ENCODE peak calls at places on chromosomes 2 and 18, in seven cellular contexts. O is A549, F is HL-60, C is left lung, Z is ascending aorta, T is spleen, B is upper lobe of left lung. A is an unnamed sample.

GRCh38 chr18:63409301-63409700 is 13.0 kb downstream of the VPS4B start:
- DNase-seq in O (no peak), F (no peak), C (no peak), Z (no peak), T (no peak), B (no peak), A (no peak)

GRCh38 chr2:128316777-128317185 is 1.9 kb downstream of the HS6ST1 start:
- DNase-seq in O (no peak), F (no peak), C (peak), Z (no peak), T (no peak), B (peak), A (no peak)

GRCh38 chr2:119010336-119010735 is 68.3 kb downstream of the MARCO start:
- DNase-seq in O (no peak), F (no peak), C (no peak), Z (no peak), T (no peak), B (no peak), A (no peak)

GRCh38 chr2:241729868-241730267 is 4.6 kb upstream of the D2HGDH start:
- DNase-seq in O (no peak), F (no peak), C (no peak), Z (no peak), T (no peak), B (no peak), A (no peak)

GRCh38 chr2:64866797-64867196 is 122.4 kb upstream of the SLC1A4 start:
- DNase-seq in O (no peak), F (no peak), C (peak), Z (no peak), T (no peak), B (no peak), A (no peak)

GRCh38 chr2:150144546-150145305 is 342.7 kb downstream of the RND3 start:
- DNase-seq in O (no peak), F (no peak), C (no peak), Z (no peak), T (no peak), B (no peak), A (no peak)

GRCh38 chr18:45760443-45761036 is 36.6 kb downstream of the SLC14A1 start:
- DNase-seq in O (no peak), F (no peak), C (no peak), Z (no peak), T (no peak), B (no peak), A (no peak)

GRCh38 chr2:230661072-230661957 is 51.3 kb upstream of the CAB39 start:
- DNase-seq in O (no peak), F (no peak), C (no peak), Z (no peak), T (no peak), B (no peak), A (no peak)

GRCh38 chr2:101400048-101400447 is 12.7 kb upstream of the CREG2 start:
- DNase-seq in O (no peak), F (no peak), C (no peak), Z (peak), T (no peak), B (peak), A (no peak)

GRCh38 chr2:231800493-231801091 is 14.3 kb downstream of the COPS7B start:
- DNase-seq in O (peak), F (no peak), C (no peak), Z (no peak), T (no peak), B (peak), A (no peak)

GRCh38 chr18:3879114-3879835 is 429.3 kb downstream of the TGIF1 start:
- DNase-seq in O (no peak), F (no peak), C (peak), Z (no peak), T (no peak), B (no peak), A (no peak)

GRCh38 chr2:134241911-134242310 is 12.0 kb upstream of the MGAT5 start:
- DNase-seq in O (no peak), F (no peak), C (no peak), Z (no peak), T (no peak), B (no peak), A (no peak)

GRCh38 chr2:159249955-159250723 is 36.4 kb downstream of the WDSUB1 start:
- DNase-seq in O (no peak), F (peak), C (no peak), Z (peak), T (no peak), B (peak), A (no peak)

GRCh38 chr18:73653251-73653650 is 494.4 kb downstream of the FBXO15 start:
- DNase-seq in O (no peak), F (no peak), C (no peak), Z (no peak), T (no peak), B (no peak), A (no peak)

GRCh38 chr18:7921938-7922587 is 354.9 kb downstream of the PTPRM start:
- DNase-seq in O (peak), F (no peak), C (no peak), Z (no peak), T (no peak), B (no peak), A (no peak)

GRCh38 chr2:109694190-109694589 is 80.0 kb downstream of the SOWAHC start:
- DNase-seq in O (no peak), F (no peak), C (no peak), Z (no peak), T (no peak), B (no peak), A (no peak)
- H3K27ac ChIP-seq in O (no peak), F (no peak), C (peak), Z (peak), T (peak), B (no peak), A (peak)

GRCh38 chr18:75125359-75126331 is 83.3 kb downstream of the PTGR3 start:
- DNase-seq in O (no peak), F (no peak), C (no peak), Z (peak), T (peak), B (no peak), A (no peak)

GRCh38 chr18:75127143-75128021 is 81.6 kb downstream of the PTGR3 start:
- DNase-seq in O (no peak), F (no peak), C (peak), Z (no peak), T (peak), B (no peak), A (no peak)

GRCh38 chr18:75124551-75124950 is 84.4 kb downstream of the PTGR3 start:
- DNase-seq in O (no peak), F (no peak), C (no peak), Z (peak), T (peak), B (no peak), A (no peak)

GRCh38 chr18:75123113-75123512 is 85.8 kb downstream of the PTGR3 start:
- DNase-seq in O (no peak), F (no peak), C (no peak), Z (peak), T (peak), B (no peak), A (no peak)

DNA sequence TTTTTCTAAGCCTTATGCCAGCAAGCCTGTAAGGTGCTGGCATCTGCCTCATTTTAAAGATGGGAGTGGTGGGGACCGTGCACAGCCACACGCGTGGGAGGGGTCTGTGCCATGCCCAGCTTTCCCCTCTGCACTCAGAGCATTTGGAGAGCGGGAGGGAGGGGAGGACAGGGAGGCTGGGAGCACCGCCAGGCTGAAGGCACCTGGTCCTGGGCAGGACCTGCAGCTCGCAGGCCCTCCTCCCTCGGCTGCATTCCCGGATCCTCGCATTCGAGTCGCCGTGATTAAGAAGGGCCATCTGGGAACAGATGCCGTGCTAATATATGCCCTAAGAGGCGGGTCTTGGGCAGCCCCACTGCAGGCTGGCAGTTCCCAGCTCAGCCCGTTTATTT is 84.0 kb downstream of the PTGR3 start:
- DNase-seq in O (no peak), F (no peak), C (no peak), Z (peak), T (peak), B (no peak), A (no peak)
- H3K4me3 ChIP-seq in O (no peak), F (no peak), C (no peak), Z (peak), T (no peak), B (no peak), A (no peak)

DNA sequence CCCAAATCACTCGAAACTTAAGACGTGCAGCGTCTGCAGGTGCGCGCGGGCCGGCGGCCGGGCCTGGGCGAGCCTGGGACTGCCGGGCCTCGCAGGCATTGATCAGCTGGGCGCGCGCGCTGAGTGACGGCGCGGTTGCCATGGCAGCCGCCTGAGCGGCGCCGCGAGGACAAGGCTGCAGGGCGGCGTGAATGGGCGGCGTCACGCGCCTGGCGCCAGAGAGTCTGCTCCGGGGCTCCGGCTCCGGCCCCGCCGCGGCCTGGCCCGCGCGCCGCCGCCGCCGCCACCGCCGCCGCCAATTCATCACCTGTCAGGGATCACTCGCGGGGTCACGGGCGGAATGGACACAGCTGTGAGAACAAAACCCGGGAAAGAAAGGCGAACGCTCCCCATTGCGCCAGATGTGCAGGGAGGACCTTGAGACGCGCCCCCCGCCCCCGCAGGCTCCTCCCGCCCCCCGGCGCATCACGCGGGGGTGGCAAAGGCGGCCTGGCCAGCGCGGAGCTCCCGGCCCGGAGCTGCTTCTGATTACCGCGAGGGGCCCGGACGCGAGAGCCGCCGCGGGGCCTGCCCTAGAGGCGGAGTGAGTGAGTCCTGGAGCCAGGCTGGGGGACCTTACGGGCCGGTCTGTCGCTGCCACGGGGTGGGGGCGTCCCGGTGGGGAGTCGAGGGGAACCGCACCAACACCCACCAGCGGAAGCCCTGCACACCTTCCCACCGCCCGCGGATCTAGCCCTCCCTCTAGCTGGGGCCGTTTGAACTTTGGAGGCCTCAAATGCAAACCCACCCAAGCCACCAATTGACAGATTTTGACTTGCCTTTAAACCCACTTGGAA is 2.9 kb upstream of the ID2 start:
- DNase-seq in O (peak), F (peak), C (peak), Z (peak), T (peak), B (peak), A (no peak)
- TF ChIP-seq CTCF in O (no peak), F (no peak), C (no peak), Z (no peak), T (no peak), B (no peak), A (no peak)

GRCh38 chr2:11746376-11746806 is at the start of gene LPIN1:
- DNase-seq in O (peak), F (peak), C (peak), Z (peak), T (peak), B (peak), A (peak)
- H3K27ac ChIP-seq in O (peak), F (no peak), C (peak), Z (peak), T (peak), B (peak), A (peak)

DNA sequence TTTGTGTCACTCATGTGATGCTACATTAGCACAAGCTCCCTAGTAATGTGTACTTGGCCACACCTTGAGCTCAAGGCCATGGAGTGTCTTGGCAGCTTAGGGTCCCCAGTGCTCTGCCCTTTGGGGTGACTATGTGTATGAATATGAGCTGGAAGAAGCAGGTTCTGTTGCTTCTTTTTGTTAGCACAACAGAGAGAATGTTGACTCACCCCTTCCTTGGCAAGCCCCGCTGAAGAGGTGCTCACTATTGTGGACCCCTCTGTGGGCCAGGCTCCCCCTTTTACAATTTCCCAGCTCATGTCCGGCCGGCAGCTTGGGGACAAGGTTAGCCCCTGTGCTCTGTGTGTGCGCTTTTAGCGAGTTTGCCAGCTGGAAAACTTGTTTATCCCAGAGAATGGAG is 48.1 kb downstream of the DGKD start:
- DNase-seq in O (no peak), F (no peak), C (no peak), Z (peak), T (no peak), B (no peak), A (no peak)
- H3K4me3 ChIP-seq in O (no peak), F (no peak), C (no peak), Z (no peak), T (no peak), B (no peak), A (no peak)

DNA sequence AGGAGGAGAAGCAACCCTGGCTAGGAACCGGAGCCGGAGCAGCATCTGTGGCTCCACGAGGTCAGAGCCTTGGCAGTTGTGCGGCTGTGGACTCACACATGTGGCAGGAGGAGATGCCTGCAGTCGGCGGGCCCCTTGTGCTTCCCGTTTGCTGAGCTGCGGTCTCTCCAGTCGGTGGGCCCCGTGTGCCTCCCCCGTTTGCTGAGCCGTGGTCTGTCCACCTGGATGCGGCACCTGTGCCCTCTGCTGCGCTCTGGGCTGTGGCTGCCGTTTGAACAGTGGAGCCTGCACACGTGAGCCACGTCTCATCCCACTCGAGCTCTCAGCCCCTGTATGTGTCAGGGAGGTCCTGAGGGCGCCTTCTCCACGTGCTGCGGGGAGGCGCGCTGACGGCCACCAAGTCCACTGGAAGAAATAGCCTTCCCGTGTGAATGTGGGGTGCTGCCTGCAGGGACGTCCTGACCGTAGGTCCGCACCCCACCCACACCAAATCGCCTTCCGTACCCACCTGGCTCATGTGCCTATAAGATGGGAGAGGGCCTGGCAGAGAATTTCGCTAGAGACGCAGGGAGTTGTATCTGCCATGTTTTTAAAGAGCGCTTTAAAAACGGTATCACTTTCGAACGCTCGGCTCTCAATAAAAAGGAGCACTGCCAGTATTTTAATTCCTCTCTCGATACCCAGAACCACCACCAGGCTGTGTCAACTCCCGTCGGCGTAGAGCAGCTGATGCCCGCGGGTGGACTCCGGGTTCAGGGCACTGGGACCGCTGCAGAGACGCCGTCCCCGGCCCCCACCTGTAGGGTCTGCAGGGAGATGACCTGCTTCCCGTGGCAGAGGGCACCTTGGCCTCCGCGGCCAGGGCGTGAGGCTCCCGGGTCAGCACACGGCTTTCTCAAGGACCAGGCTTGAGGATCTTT is 117.0 kb downstream of the NFATC1 start:
- DNase-seq in O (no peak), F (no peak), C (peak), Z (peak), T (peak), B (peak), A (no peak)
- TF ChIP-seq CTCF in O (no peak), F (no peak), C (no peak), Z (no peak), T (no peak), B (no peak), A (no peak)

GRCh38 chr2:16625759-16626158 is 39.9 kb downstream of the CYRIA start:
- DNase-seq in O (no peak), F (no peak), C (no peak), Z (no peak), T (no peak), B (no peak), A (no peak)

GRCh38 chr2:16628316-16628715 is 37.3 kb downstream of the CYRIA start:
- DNase-seq in O (no peak), F (no peak), C (no peak), Z (no peak), T (no peak), B (no peak), A (no peak)

GRCh38 chr2:16625201-16625729 is 40.4 kb downstream of the CYRIA start:
- DNase-seq in O (no peak), F (peak), C (peak), Z (no peak), T (peak), B (peak), A (no peak)

GRCh38 chr2:16626997-16627605 is 38.5 kb downstream of the CYRIA start:
- DNase-seq in O (no peak), F (no peak), C (no peak), Z (no peak), T (no peak), B (no peak), A (no peak)

DNA sequence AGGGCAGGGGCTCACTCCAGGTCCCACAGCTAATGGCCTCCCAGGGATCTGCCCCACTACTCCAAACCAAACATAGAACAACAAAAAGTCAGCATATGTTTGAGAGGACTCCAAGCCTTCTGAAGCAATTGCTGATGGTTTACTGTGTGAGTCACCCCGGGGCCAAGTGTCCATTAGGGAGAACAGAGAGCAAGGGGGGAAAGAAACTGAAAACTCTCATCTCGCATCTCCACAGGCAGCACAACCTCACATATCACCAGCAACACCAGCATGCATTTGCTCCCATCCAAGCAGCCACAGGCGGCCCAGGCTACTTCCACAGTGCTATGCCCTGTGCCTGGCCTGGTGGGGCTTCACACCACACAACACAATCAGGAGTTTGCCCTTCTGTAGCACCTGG is 39.1 kb downstream of the CYRIA start:
- DNase-seq in O (no peak), F (no peak), C (no peak), Z (no peak), T (no peak), B (peak), A (no peak)
- H3K27ac ChIP-seq in O (no peak), F (peak), C (peak), Z (peak), T (peak), B (peak), A (peak)

GRCh38 chr18:66735933-66736332 is 132.0 kb upstream of the CDH19 start:
- DNase-seq in O (no peak), F (no peak), C (no peak), Z (no peak), T (no peak), B (no peak), A (no peak)
- H3K4me3 ChIP-seq in O (no peak), F (no peak), C (no peak), Z (no peak), T (no peak), B (no peak), A (no peak)

GRCh38 chr2:38260469-38260868 is 116.6 kb downstream of the ATL2 start:
- DNase-seq in O (no peak), F (no peak), C (no peak), Z (no peak), T (no peak), B (no peak), A (no peak)
- TF ChIP-seq CTCF in O (no peak), F (no peak), C (no peak), Z (no peak), T (no peak), B (no peak), A (no peak)

A was measured in esophagus squamous epithelium.